ENCODE peak calls at places on chromosomes 16 and 17, in four cellular contexts. I is GM12865, Q is foreskin fibroblast, X is stomach. E is an unnamed sample.

GRCh38 chr17:1686086-1686485 is 1.4 kb upstream of the PRPF8 start:
- DNase-seq in I (no peak), Q (no peak), X (no peak), E (no peak)

GRCh38 chr16:7124242-7124641 is 208.4 kb upstream of the RBFOX1 start:
- DNase-seq in I (no peak), Q (no peak), X (no peak), E (no peak)

GRCh38 chr16:79163666-79164377 is 436.7 kb downstream of the MAF start:
- DNase-seq in I (no peak), Q (no peak), X (no peak), E (no peak)

GRCh38 chr16:48607056-48607825 is 2.7 kb downstream of the N4BP1 start:
- DNase-seq in I (no peak), Q (no peak), X (peak; percentile 76), E (peak; percentile 23)

GRCh38 chr17:39151680-39152058 is 232 bp upstream of the PLXDC1 start:
- DNase-seq in I (no peak), Q (no peak), X (no peak), E (no peak)

GRCh38 chr17:63555475-63556156 is 5.3 kb downstream of the DCAF7 start:
- DNase-seq in I (no peak), Q (no peak), X (no peak), E (no peak)

GRCh38 chr17:2040942-2041560 is 771 bp upstream of the OVCA2 start:
- DNase-seq in I (no peak), Q (no peak), X (no peak), E (no peak)

GRCh38 chr16:82229800-82230619 is 60.0 kb upstream of the MPHOSPH6 start:
- DNase-seq in I (peak; percentile 67), Q (peak; percentile 60), X (peak; percentile 84), E (peak; percentile 2)

GRCh38 chr17:81019563-81020442 is 15.1 kb upstream of the BAIAP2 start:
- DNase-seq in I (no peak), Q (no peak), X (no peak), E (no peak)

GRCh38 chr17:30251931-30252330 is 16.4 kb upstream of the SLC6A4 start:
- DNase-seq in I (no peak), Q (no peak), X (no peak), E (no peak)

GRCh38 chr16:87960851-87961250 is 9.6 kb downstream of the BANP start:
- DNase-seq in I (no peak), Q (no peak), X (no peak), E (no peak)

GRCh38 chr17:65359016-65359415 is 202.4 kb downstream of the AXIN2 start:
- DNase-seq in I (no peak), Q (peak; percentile 76), X (no peak), E (peak; percentile 21)

GRCh38 chr16:30485818-30486436 is 13.4 kb downstream of the ITGAL start:
- DNase-seq in I (no peak), Q (peak; percentile 16), X (no peak), E (no peak)

GRCh38 chr17:42686520-42687137 is 4.3 kb downstream of the CNTNAP1 start:
- DNase-seq in I (no peak), Q (no peak), X (no peak), E (no peak)

GRCh38 chr17:33572615-33573014 is 279.5 kb upstream of the ASIC2 start:
- DNase-seq in I (no peak), Q (no peak), X (no peak), E (no peak)

GRCh38 chr17:9241774-9242496 is 220.6 kb downstream of the NTN1 start:
- DNase-seq in I (no peak), Q (no peak), X (no peak), E (no peak)

GRCh38 chr16:83781-84615 is 6.0 kb downstream of the MPG start:
- DNase-seq in I (no peak), Q (no peak), X (no peak), E (no peak)

GRCh38 chr17:39205112-39205526 is 5.0 kb downstream of the RPL19 start:
- DNase-seq in I (peak; percentile 35), Q (no peak), X (no peak), E (no peak)

GRCh38 chr16:17555176-17555575 is 84.4 kb upstream of the XYLT1 start:
- DNase-seq in I (peak; percentile 23), Q (peak; percentile 64), X (no peak), E (peak; percentile 80)
- TF ChIP-seq CTCF in I (no peak), Q (peak; percentile 5), X (no peak), E (peak; percentile 26)

GRCh38 chr16:28279006-28279405 is 13.3 kb upstream of the SBK1 start:
- DNase-seq in I (no peak), Q (no peak), X (no peak), E (no peak)

GRCh38 chr16:28283173-28283572 is 9.2 kb upstream of the SBK1 start:
- DNase-seq in I (no peak), Q (no peak), X (no peak), E (no peak)

GRCh38 chr16:28282045-28282444 is 10.3 kb upstream of the SBK1 start:
- DNase-seq in I (no peak), Q (no peak), X (no peak), E (no peak)

GRCh38 chr16:28283798-28284577 is 8.3 kb upstream of the SBK1 start:
- DNase-seq in I (no peak), Q (no peak), X (no peak), E (no peak)

GRCh38 chr16:28280881-28281836 is 11.2 kb upstream of the SBK1 start:
- DNase-seq in I (no peak), Q (no peak), X (no peak), E (no peak)
- TF ChIP-seq CTCF in I (no peak), Q (no peak), X (no peak), E (no peak)

DNA sequence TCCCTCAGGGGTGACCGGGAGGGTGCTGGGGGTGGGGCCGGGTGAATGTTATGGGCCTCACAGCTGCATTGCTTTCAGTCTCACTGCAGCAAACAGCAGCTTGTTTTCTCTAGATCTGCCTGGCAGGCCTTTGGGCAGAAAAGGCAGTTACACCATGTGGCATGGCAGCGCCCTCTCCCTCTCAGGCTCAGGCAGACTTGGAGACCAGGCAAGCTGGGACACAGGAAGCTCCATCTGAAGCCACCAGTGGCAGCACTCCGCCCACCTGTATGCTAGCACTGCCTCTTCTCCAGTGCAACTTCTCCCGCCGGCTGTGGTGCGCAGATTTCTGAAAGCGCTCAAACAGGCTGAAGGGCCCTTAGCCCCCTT is 66.4 kb downstream of the MPRIP start:
- DNase-seq in I (no peak), Q (no peak), X (peak; percentile 57), E (no peak)
- TF ChIP-seq CTCF in I (no peak), Q (no peak), X (no peak), E (no peak)

DNA sequence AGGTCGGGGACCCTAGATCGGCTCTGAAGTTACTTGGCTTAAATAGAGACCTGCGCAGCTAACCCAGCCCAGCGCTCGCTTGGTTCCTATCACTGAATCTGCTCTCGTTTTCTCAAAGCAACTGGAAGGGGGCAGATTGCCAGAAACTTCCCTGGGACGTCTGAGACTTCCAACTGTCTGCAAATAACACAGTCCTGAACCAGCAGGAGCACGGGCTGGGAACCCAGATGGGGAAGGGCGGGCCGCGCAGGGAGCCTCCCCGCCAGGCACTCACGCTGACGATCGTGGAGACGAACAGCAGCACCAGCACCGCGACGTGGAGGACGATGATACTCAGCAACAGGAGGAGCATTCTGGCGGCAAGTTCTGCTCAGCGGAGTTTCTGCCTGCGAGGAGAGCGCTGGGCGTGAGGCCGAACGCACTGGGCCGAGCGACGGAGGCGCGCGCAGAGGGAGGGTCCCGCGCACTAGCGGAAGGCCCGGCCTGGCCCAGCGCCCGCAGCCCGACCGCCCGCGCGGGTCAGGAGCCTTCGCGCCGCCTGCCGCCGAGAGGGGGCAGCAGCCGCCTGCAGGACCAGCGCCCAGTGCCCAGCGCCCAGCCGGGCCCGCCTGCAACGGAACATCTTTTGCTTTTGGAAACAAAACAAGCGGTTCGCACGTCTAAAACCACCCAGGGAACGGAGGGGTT is 4.6 kb downstream of the PMP22 start:
- DNase-seq in I (peak; percentile 33), Q (peak; percentile 82), X (peak; percentile 84), E (no peak)
- TF ChIP-seq CTCF in I (peak; percentile 55), Q (peak; percentile 47), X (no peak), E (peak; percentile 69)

GRCh38 chr16:4691666-4692412 is 1.5 kb upstream of the NUDT16L1 start:
- DNase-seq in I (no peak), Q (no peak), X (no peak), E (no peak)

GRCh38 chr16:4694664-4695451 is 1.5 kb downstream of the NUDT16L1 start:
- DNase-seq in I (no peak), Q (peak; percentile 27), X (no peak), E (no peak)

GRCh38 chr16:4693956-4694663 is 748 bp downstream of the NUDT16L1 start:
- DNase-seq in I (peak; percentile 55), Q (peak; percentile 44), X (peak; percentile 57), E (no peak)

GRCh38 chr16:4692460-4693295 is 684 bp upstream of the NUDT16L1 start:
- DNase-seq in I (no peak), Q (no peak), X (no peak), E (no peak)

DNA sequence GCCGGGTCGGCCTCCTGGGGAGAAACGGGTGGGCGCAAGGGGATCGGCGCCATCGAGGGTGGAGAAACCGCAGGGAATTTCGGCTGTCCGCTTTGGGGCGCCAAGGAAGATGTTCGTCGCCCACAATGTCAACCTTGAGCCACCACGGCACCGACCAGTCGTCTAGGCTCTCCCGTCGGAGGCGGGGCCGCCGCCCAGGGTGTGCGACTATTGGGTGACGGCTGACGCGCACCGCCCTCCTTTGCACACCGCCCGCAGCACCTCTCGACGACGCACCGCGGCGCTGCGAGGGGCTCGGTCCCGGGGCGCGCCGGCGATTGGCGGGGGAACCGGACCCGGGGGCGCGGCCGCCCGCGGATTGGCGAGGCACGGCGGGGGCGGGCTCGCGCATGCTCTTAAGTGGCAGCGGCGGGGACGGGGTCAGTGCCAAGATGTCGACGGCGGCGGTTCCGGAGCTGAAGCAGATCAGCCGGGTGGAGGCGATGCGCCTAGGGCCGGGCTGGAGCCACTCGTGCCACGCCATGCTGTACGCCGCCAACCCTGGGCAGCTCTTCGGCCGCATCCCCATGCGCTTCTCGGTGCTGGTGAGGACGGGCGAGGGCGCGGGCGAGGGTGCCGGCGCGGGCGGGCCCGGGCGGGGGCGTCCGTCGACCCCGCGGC is at the start of gene NUDT16L1:
- DNase-seq in I (peak; percentile 98), Q (peak; percentile 96), X (peak; percentile 98), E (peak; percentile 17)
- TF ChIP-seq CTCF in I (peak; percentile 8), Q (no peak), X (no peak), E (peak; percentile 55)

GRCh38 chr16:69937465-69937951 is 13.6 kb upstream of the CLEC18A start:
- DNase-seq in I (no peak), Q (no peak), X (no peak), E (no peak)
- TF ChIP-seq CTCF in I (no peak), Q (peak; percentile 44), X (no peak), E (peak; percentile 57)

DNA sequence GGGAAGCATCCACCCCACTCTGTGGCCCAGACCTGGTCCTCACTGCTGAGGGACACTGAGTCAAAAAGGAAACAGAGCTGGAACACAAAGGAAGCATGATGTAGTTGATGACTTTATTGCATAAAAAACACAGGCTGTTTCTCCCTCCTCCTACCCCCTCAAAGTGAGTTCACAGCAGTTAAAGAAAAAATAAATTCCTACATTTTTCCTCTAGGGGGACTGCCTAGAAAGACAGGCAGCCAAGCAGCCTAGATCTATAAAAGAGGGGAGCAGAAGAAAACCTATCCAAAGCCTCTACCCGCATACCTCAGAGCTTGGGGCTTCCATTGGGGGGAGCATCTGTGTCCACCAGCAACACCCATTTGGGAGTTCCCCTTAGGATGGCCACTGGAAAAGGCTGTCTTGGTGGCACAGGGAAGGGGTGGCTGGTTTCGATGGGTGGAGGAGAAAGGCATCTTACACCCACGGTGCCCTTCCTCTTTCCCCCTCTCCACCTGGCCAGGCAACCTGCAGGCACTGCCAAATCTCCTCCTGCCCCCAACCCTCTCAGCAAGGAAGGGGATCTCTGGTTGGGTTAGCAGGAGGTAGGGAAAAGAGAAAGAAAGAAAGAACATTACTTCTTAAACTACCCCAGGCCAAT is 3.9 kb upstream of the SCRN2 start:
- DNase-seq in I (no peak), Q (no peak), X (no peak), E (no peak)
- TF ChIP-seq CTCF in I (peak; percentile 17), Q (peak; percentile 35), X (no peak), E (no peak)

GRCh38 chr17:50101346-50102163 is 6.4 kb downstream of the PDK2 start:
- DNase-seq in I (no peak), Q (no peak), X (peak; percentile 73), E (no peak)
- TF ChIP-seq CTCF in I (no peak), Q (no peak), X (no peak), E (no peak)